ENCODE peak calls at places on chromosomes 13 and 19, in four cellular contexts. M is psoas muscle, H is tibial artery, F is heart right ventricle. T is an unnamed sample.

GRCh38 chr13:40096357-40096911 is 441.0 kb downstream of the COG6 start:
- DNase-seq in H (no peak), F (no peak), M (no peak), T (no peak)

GRCh38 chr19:33740811-33741396 is 55.8 kb upstream of the KCTD15 start:
- DNase-seq in H (no peak), F (peak; percentile 42), M (no peak), T (no peak)

GRCh38 chr19:1882786-1883692 is 2.3 kb downstream of the ABHD17A start:
- DNase-seq in H (no peak), M (no peak), F (no peak), T (no peak)

GRCh38 chr13:102045713-102046112 is 356.1 kb downstream of the FGF14 start:
- DNase-seq in F (no peak), M (no peak), H (no peak), T (no peak)

GRCh38 chr13:60267498-60268202 is 103.9 kb upstream of the DIAPH3 start:
- DNase-seq in H (no peak), F (no peak), M (no peak), T (no peak)

GRCh38 chr19:38304866-38305429 is 897 bp downstream of the C19orf33 start:
- DNase-seq in F (peak; percentile 32), M (no peak), H (no peak), T (no peak)

GRCh38 chr19:35214766-35215422 is 13.6 kb downstream of the FAM187B start:
- DNase-seq in F (no peak), H (no peak), M (no peak), T (no peak)

GRCh38 chr13:111946214-111946613 is 120.7 kb upstream of the SOX1 start:
- DNase-seq in M (no peak), F (no peak), H (no peak), T (no peak)

GRCh38 chr19:38739440-38740251 is 4.6 kb downstream of the CAPN12 start:
- DNase-seq in F (no peak), M (no peak), H (no peak), T (no peak)

GRCh38 chr19:7681336-7682174 is 922 bp downstream of the TRAPPC5 start:
- DNase-seq in H (peak; percentile 86), F (peak; percentile 83), M (peak; percentile 77), T (peak; percentile 42)

GRCh38 chr13:80988752-80989151 is 647.8 kb upstream of the SPRY2 start:
- DNase-seq in F (no peak), M (no peak), H (no peak), T (no peak)

GRCh38 chr19:48190288-48191284 is 20.1 kb downstream of the ZSWIM9 start:
- DNase-seq in F (no peak), H (peak; percentile 10), M (no peak), T (no peak)

GRCh38 chr13:31943591-31943990 is 88.0 kb upstream of the FRY start:
- DNase-seq in H (no peak), M (no peak), F (no peak), T (no peak)

GRCh38 chr13:109254271-109254670 is 532.1 kb downstream of the IRS2 start:
- DNase-seq in F (no peak), H (no peak), M (no peak), T (no peak)

GRCh38 chr19:46764817-46765291 is 18.6 kb upstream of the STRN4 start:
- DNase-seq in H (no peak), F (no peak), M (no peak), T (no peak)

GRCh38 chr13:105196052-105196451 is 1339.4 kb downstream of the EFNB2 start:
- DNase-seq in H (no peak), F (no peak), M (no peak), T (no peak)

GRCh38 chr19:15110418-15110815 is 3.2 kb downstream of the SYDE1 start:
- DNase-seq in F (no peak), M (no peak), H (no peak), T (no peak)

GRCh38 chr19:45100797-45101196 is 7.8 kb downstream of the PPP1R37 start:
- DNase-seq in M (no peak), F (no peak), H (no peak), T (no peak)

GRCh38 chr13:102774210-102774560 is 599 bp upstream of the TEX30 start:
- DNase-seq in F (peak; percentile 8), H (no peak), M (peak; percentile 19), T (no peak)

GRCh38 chr19:39024875-39025641 is 7.3 kb downstream of the FBXO27 start:
- DNase-seq in M (no peak), H (no peak), F (no peak), T (no peak)

GRCh38 chr19:41230067-41230857 is 11.2 kb downstream of the AXL start:
- DNase-seq in M (no peak), H (no peak), F (no peak), T (no peak)

GRCh38 chr19:41226053-41226873 is 7.2 kb downstream of the AXL start:
- DNase-seq in F (peak; percentile 61), M (peak; percentile 83), H (peak; percentile 92), T (peak; percentile 47)

GRCh38 chr19:41225238-41226052 is 6.4 kb downstream of the AXL start:
- DNase-seq in H (peak; percentile 90), F (peak; percentile 68), M (peak; percentile 79), T (peak; percentile 78)

GRCh38 chr19:41226874-41227390 is 7.9 kb downstream of the AXL start:
- DNase-seq in F (no peak), H (no peak), M (no peak), T (no peak)

GRCh38 chr19:41228486-41228885 is 9.5 kb downstream of the AXL start:
- DNase-seq in F (no peak), M (no peak), H (no peak), T (no peak)
- H3K4me1 ChIP-seq in F (peaks cover 19% of the 10 kb centered on the region), M (no peaks in the 10 kb centered on the region), H (peaks cover 26% of the 10 kb centered on the region), T (no peaks in the 10 kb centered on the region)

GRCh38 chr13:76725211-76725610 is 161.0 kb downstream of the KCTD12 start:
- DNase-seq in H (no peak), M (no peak), F (no peak), T (no peak)
- H3K4me1 ChIP-seq in H (no peaks in the 10 kb centered on the region), M (no peaks in the 10 kb centered on the region), F (peaks cover 54% of the 10 kb centered on the region), T (no peaks in the 10 kb centered on the region)

GRCh38 chr19:3099347-3100145 is 5.4 kb downstream of the GNA11 start:
- DNase-seq in F (peak; percentile 5), H (no peak), M (no peak), T (no peak)

GRCh38 chr19:3097442-3097871 is 3.3 kb downstream of the GNA11 start:
- DNase-seq in H (no peak), M (no peak), F (peak; percentile 6), T (no peak)

GRCh38 chr19:3096902-3097326 is 2.8 kb downstream of the GNA11 start:
- DNase-seq in F (no peak), H (no peak), M (no peak), T (no peak)

GRCh38 chr19:3098515-3099346 is 4.6 kb downstream of the GNA11 start:
- DNase-seq in M (peak; percentile 74), H (peak; percentile 90), F (peak; percentile 85), T (no peak)

GRCh38 chr19:3098141-3098514 is 4.0 kb downstream of the GNA11 start:
- DNase-seq in F (peak; percentile 51), H (no peak), M (peak; percentile 52), T (no peak)
- H3K4me1 ChIP-seq in F (peaks cover 83% of the 10 kb centered on the region), H (peaks cover 83% of the 10 kb centered on the region), M (peaks cover 61% of the 10 kb centered on the region), T (no peaks in the 10 kb centered on the region)

GRCh38 chr13:49453465-49453864 is 9.4 kb downstream of the SETDB2 start:
- DNase-seq in H (no peak), M (no peak), F (no peak), T (no peak)
- H3K4me1 ChIP-seq in H (peaks cover 3% of the 10 kb centered on the region), M (no peaks in the 10 kb centered on the region), F (peaks cover 11% of the 10 kb centered on the region), T (peaks cover 32% of the 10 kb centered on the region)

GRCh38 chr19:58380736-58381459 is at the start of gene ZNF837:
- DNase-seq in M (peak; percentile 98), F (peak; percentile 100), H (peak; percentile 100), T (peak; percentile 96)
- H3K4me1 ChIP-seq in M (peaks cover 29% of the 10 kb centered on the region), F (peaks cover 34% of the 10 kb centered on the region), H (peaks cover 34% of the 10 kb centered on the region), T (peaks cover 26% of the 10 kb centered on the region)

GRCh38 chr19:18173054-18173571 is 500 bp upstream of the IFI30 start:
- DNase-seq in H (peak; percentile 85), M (peak; percentile 69), F (no peak), T (no peak)

GRCh38 chr19:18171605-18172327 is 1.8 kb upstream of the IFI30 start:
- DNase-seq in F (no peak), H (no peak), M (no peak), T (no peak)

GRCh38 chr19:18170714-18171255 is 2.8 kb upstream of the IFI30 start:
- DNase-seq in F (no peak), H (peak; percentile 76), M (no peak), T (no peak)

GRCh38 chr19:18173572-18174294 is at the start of gene IFI30:
- DNase-seq in M (peak; percentile 75), H (peak; percentile 90), F (peak; percentile 65), T (peak; percentile 66)

GRCh38 chr19:18172331-18173053 is 1.1 kb upstream of the IFI30 start:
- DNase-seq in M (no peak), H (no peak), F (no peak), T (no peak)
- H3K4me1 ChIP-seq in M (peaks cover 10% of the 10 kb centered on the region), H (peaks cover 17% of the 10 kb centered on the region), F (peaks cover 33% of the 10 kb centered on the region), T (no peaks in the 10 kb centered on the region)

DNA sequence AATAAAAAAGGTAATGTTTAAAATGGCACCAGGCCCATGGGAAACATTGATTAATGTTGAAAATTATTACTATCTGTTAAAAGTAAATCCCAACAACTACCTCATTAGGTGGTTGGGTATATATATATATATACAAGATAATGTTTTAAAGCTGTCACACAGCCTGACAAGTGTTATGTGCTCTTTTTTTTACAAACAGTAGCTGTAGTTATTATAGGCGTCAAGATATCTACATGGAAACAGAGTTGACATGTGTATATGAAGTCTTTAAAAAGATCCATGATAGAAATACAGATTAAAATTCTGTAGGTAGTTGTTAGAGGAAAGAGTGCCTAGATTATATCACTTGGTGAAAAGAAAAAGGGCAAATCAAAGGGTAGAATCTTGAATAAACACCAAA is 279.9 kb downstream of the SLITRK6 start:
- DNase-seq in H (no peak), F (no peak), M (no peak), T (no peak)
- H3K4me1 ChIP-seq in H (no peaks in the 10 kb centered on the region), F (no peaks in the 10 kb centered on the region), M (no peaks in the 10 kb centered on the region), T (no peaks in the 10 kb centered on the region)